ENCODE peak calls at places on chromosome 6, in ten cellular contexts. C is SK-MEL-5; L is hypothalamus; Q is stimulated activated CD8-positive, alpha-beta memory T cell treated with anti-CD3 and anti-CD28 coated beads, Interleukin-4, amount 100 ng/mL, for 48 hours; H is pancreas; P is H9; K is Peyer's patch; S is lung; G is 8988T; F is small intestine. W is an unnamed sample.

GRCh38 chr6:40640591-40641293 is 53.6 kb upstream of the LRFN2 start:
- DNase-seq in K (no peak), Q (no peak), S (no peak), L (no peak), F (no peak), C (no peak), G (no peak), P (no peak), H (no peak), W (no peak)

GRCh38 chr6:1129141-1129540 is 182.8 kb upstream of the FOXQ1 start:
- DNase-seq in S (no peak), F (no peak), K (no peak), Q (no peak), L (no peak), G (no peak), P (no peak), H (no peak), C (peak), W (no peak)

GRCh38 chr6:147205690-147206600 is 1.7 kb downstream of the STXBP5 start:
- DNase-seq in K (no peak), S (no peak), G (peak), P (no peak), F (peak), C (peak), H (no peak), Q (no peak), L (no peak), W (no peak)

GRCh38 chr6:15663057-15663638 is 320 bp upstream of the DTNBP1 start:
- DNase-seq in S (no peak), K (no peak), P (no peak), F (peak), C (peak), L (no peak), Q (no peak), H (no peak), G (peak), W (no peak)

GRCh38 chr6:53347921-53348435 is 772 bp downstream of the ELOVL5 start:
- DNase-seq in P (peak), S (peak), H (peak), Q (peak), C (peak), L (peak), K (peak), F (peak), G (peak), W (peak)

GRCh38 chr6:21781075-21781474 is 187.5 kb downstream of the SOX4 start:
- DNase-seq in C (no peak), K (no peak), P (no peak), G (no peak), L (no peak), S (no peak), H (no peak), F (no peak), Q (no peak), W (no peak)

GRCh38 chr6:169371344-169372144 is 117.9 kb upstream of the THBS2 start:
- DNase-seq in G (no peak), S (no peak), F (peak), Q (no peak), K (no peak), C (peak), L (no peak), H (no peak), P (peak), W (no peak)

GRCh38 chr6:143232849-143233248 is 172.2 kb downstream of the AIG1 start:
- DNase-seq in K (no peak), L (no peak), F (peak), G (peak), S (peak), P (peak), Q (peak), H (no peak), C (peak), W (no peak)

GRCh38 chr6:27280064-27280539 is 32.0 kb downstream of the POM121L2 start:
- DNase-seq in Q (peak), F (no peak), P (peak), H (no peak), G (no peak), C (peak), L (no peak), K (no peak), S (no peak), W (no peak)

GRCh38 chr6:56223995-56224394 is 23.4 kb downstream of the COL21A1 start:
- DNase-seq in L (no peak), K (no peak), F (no peak), H (no peak), G (no peak), S (no peak), P (no peak), Q (no peak), C (no peak), W (no peak)

GRCh38 chr6:36033935-36034334 is 6.3 kb downstream of the MAPK14 start:
- DNase-seq in S (peak), G (no peak), Q (peak), K (no peak), H (no peak), C (no peak), F (no peak), L (no peak), P (no peak), W (no peak)

GRCh38 chr6:21664263-21665081 is 70.9 kb downstream of the SOX4 start:
- DNase-seq in K (no peak), Q (peak), S (no peak), L (no peak), F (no peak), H (peak), C (no peak), P (peak), G (no peak), W (no peak)

GRCh38 chr6:133055527-133055966 is 185.6 kb upstream of the EYA4 start:
- DNase-seq in Q (no peak), L (no peak), K (no peak), P (peak), C (no peak), S (no peak), H (no peak), F (no peak), G (no peak), W (no peak)

GRCh38 chr6:36963451-36964290 is 9.1 kb downstream of the PI16 start:
- DNase-seq in Q (no peak), C (no peak), L (no peak), K (peak), H (no peak), F (no peak), P (peak), S (peak), G (no peak), W (no peak)

GRCh38 chr6:1600764-1601615 is 8.7 kb upstream of the FOXC1 start:
- DNase-seq in K (no peak), S (no peak), H (no peak), Q (no peak), C (no peak), F (peak), L (no peak), P (no peak), G (no peak), W (no peak)

GRCh38 chr6:147654103-147654845 is 145.8 kb downstream of the SAMD5 start:
- DNase-seq in S (no peak), G (no peak), Q (no peak), F (no peak), H (no peak), L (no peak), K (no peak), C (no peak), P (no peak), W (no peak)

GRCh38 chr6:100432136-100432535 is 32.6 kb downstream of the SIM1 start:
- DNase-seq in L (no peak), P (no peak), S (no peak), G (no peak), H (no peak), C (no peak), K (no peak), F (no peak), Q (no peak), W (no peak)

GRCh38 chr6:147624946-147625515 is 116.5 kb downstream of the SAMD5 start:
- DNase-seq in K (no peak), P (no peak), S (no peak), L (no peak), F (no peak), H (no peak), C (no peak), G (no peak), Q (no peak), W (no peak)

GRCh38 chr6:33201935-33202334 is 1.3 kb downstream of the SLC39A7 start:
- DNase-seq in S (no peak), C (no peak), P (no peak), F (no peak), G (no peak), H (no peak), K (no peak), Q (no peak), L (no peak), W (no peak)

GRCh38 chr6:146133866-146134265 is 105.0 kb downstream of the GRM1 start:
- DNase-seq in H (no peak), F (no peak), L (no peak), K (no peak), G (no peak), S (no peak), P (no peak), C (no peak), Q (no peak), W (no peak)

GRCh38 chr6:133083248-133083967 is 157.7 kb upstream of the EYA4 start:
- DNase-seq in S (no peak), C (no peak), K (no peak), Q (no peak), H (no peak), F (no peak), G (no peak), P (no peak), L (no peak), W (no peak)

GRCh38 chr6:41199427-41200246 is 1.3 kb downstream of the TREML2 start:
- DNase-seq in G (no peak), L (no peak), P (no peak), F (no peak), C (no peak), K (peak), Q (peak), S (no peak), H (no peak), W (no peak)

GRCh38 chr6:13259393-13259792 is 68.9 kb downstream of the TBC1D7 start:
- DNase-seq in Q (no peak), C (no peak), G (no peak), L (no peak), K (no peak), F (no peak), H (no peak), S (no peak), P (no peak), W (no peak)

GRCh38 chr6:105994522-105995402 is 91.4 kb upstream of the PRDM1 start:
- DNase-seq in P (peak), G (peak), Q (peak), L (no peak), F (peak), H (peak), K (peak), S (peak), C (peak), W (peak)

GRCh38 chr6:74671558-74672025 is 534.3 kb downstream of the COL12A1 start:
- DNase-seq in H (no peak), P (no peak), Q (no peak), L (no peak), G (no peak), C (no peak), F (no peak), K (no peak), S (no peak), W (no peak)

GRCh38 chr6:45923831-45924391 is 91.7 kb downstream of the CLIC5 start:
- DNase-seq in G (no peak), P (no peak), H (no peak), S (no peak), L (no peak), K (no peak), F (no peak), C (no peak), Q (peak), W (no peak)

GRCh38 chr6:142523485-142523884 is 221.7 kb downstream of the ADGRG6 start:
- DNase-seq in F (no peak), C (no peak), P (no peak), L (no peak), H (no peak), G (no peak), S (no peak), Q (no peak), K (no peak), W (no peak)

GRCh38 chr6:74755196-74755595 is 450.7 kb downstream of the COL12A1 start:
- DNase-seq in C (no peak), G (no peak), H (peak), F (no peak), S (no peak), P (peak), L (no peak), Q (no peak), K (no peak), W (no peak)

GRCh38 chr6:12865782-12866181 is 149.2 kb downstream of the PHACTR1 start:
- DNase-seq in G (no peak), L (no peak), H (no peak), K (no peak), F (no peak), S (no peak), Q (no peak), C (no peak), P (no peak), W (no peak)

GRCh38 chr6:43095939-43096338 is 19.8 kb downstream of the PTK7 start:
- DNase-seq in S (no peak), H (no peak), C (no peak), L (no peak), Q (no peak), F (no peak), G (no peak), K (no peak), P (peak), W (no peak)

GRCh38 chr6:20028562-20028961 is 183.7 kb downstream of the MBOAT1 start:
- DNase-seq in C (no peak), F (no peak), H (no peak), S (no peak), P (no peak), K (no peak), G (no peak), Q (no peak), L (no peak), W (no peak)

GRCh38 chr6:41937881-41938574 is 3.6 kb downstream of the CCND3 start:
- DNase-seq in S (peak), K (no peak), F (peak), Q (peak), L (no peak), C (no peak), P (no peak), G (no peak), H (no peak), W (no peak)

GRCh38 chr6:152976749-152977148 is 6.1 kb downstream of the FBXO5 start:
- DNase-seq in P (no peak), K (no peak), H (no peak), S (no peak), G (no peak), Q (no peak), F (no peak), L (no peak), C (peak), W (no peak)

GRCh38 chr6:28651161-28651560 is 125.5 kb downstream of the GPX5 start:
- DNase-seq in P (no peak), F (no peak), Q (no peak), G (no peak), C (no peak), L (no peak), H (no peak), K (no peak), S (no peak), W (no peak)